ENCODE peak calls at places on chromosomes 3 and 15, in four cellular contexts. V, S, P and A are unnamed samples.

GRCh38 chr15:86044981-86045380 is 34.7 kb upstream of the AGBL1 start:
- DNase-seq in S (no peak), P (no peak), V (no peak), A (no peak)

GRCh38 chr3:134294302-134294925 is 43.8 kb upstream of the RYK start:
- DNase-seq in P (peak; percentile 50), S (no peak), V (no peak), A (no peak)

GRCh38 chr3:49790626-49791411 is 4.5 kb upstream of the IP6K1 start:
- DNase-seq in V (no peak), S (no peak), P (peak; percentile 23), A (no peak)

GRCh38 chr3:115239717-115240116 is 92.6 kb upstream of the ZBTB20 start:
- DNase-seq in S (no peak), P (peak; percentile 99), V (peak; percentile 74), A (peak; percentile 59)

GRCh38 chr15:61367953-61368352 is 138.9 kb upstream of the RORA start:
- DNase-seq in V (no peak), S (no peak), P (no peak), A (no peak)

GRCh38 chr3:8767667-8768363 is 1.6 kb downstream of the OXTR start:
- DNase-seq in P (peak; percentile 51), S (no peak), V (no peak), A (no peak)

GRCh38 chr3:140270329-140270728 is 335.3 kb downstream of the CLSTN2 start:
- DNase-seq in V (no peak), S (no peak), P (peak; percentile 17), A (no peak)

GRCh38 chr3:156449712-156450574 is 105.0 kb downstream of the SSR3 start:
- DNase-seq in V (no peak), S (no peak), P (no peak), A (no peak)

GRCh38 chr15:50252556-50252955 is 13.0 kb downstream of the HDC start:
- DNase-seq in S (no peak), V (no peak), P (no peak), A (no peak)

GRCh38 chr15:25057574-25057973 is 102.8 kb downstream of the SNRPN start:
- DNase-seq in V (peak; percentile 51), S (peak; percentile 5), P (no peak), A (no peak)

GRCh38 chr3:31522152-31522551 is 10.6 kb upstream of the STT3B start:
- DNase-seq in P (no peak), S (no peak), V (no peak), A (no peak)

GRCh38 chr3:78847203-78847602 is 920.6 kb downstream of the ROBO1 start:
- DNase-seq in P (no peak), V (no peak), S (no peak), A (no peak)

GRCh38 chr15:62108411-62108810 is 41.6 kb downstream of the C2CD4A start:
- DNase-seq in S (no peak), P (no peak), V (no peak), A (no peak)

GRCh38 chr3:194446754-194447153 is 40.0 kb downstream of the ATP13A3 start:
- DNase-seq in S (no peak), V (no peak), P (no peak), A (no peak)
- H3K36me3 ChIP-seq in S (peaks cover 89% of the 10 kb centered on the region), V (peaks cover 8% of the 10 kb centered on the region), P (peaks cover 11% of the 10 kb centered on the region), A (peaks cover 28% of the 10 kb centered on the region)

GRCh38 chr3:46061108-46061507 is 33.8 kb upstream of the XCR1 start:
- DNase-seq in S (no peak), V (peak; percentile 59), P (no peak), A (no peak)

GRCh38 chr3:46058981-46059380 is 31.7 kb upstream of the XCR1 start:
- DNase-seq in S (no peak), V (no peak), P (no peak), A (no peak)

GRCh38 chr3:46056686-46057085 is 29.4 kb upstream of the XCR1 start:
- DNase-seq in S (no peak), P (no peak), V (no peak), A (no peak)

GRCh38 chr3:46059432-46059831 is 32.1 kb upstream of the XCR1 start:
- DNase-seq in P (no peak), S (no peak), V (no peak), A (no peak)

GRCh38 chr3:46057716-46058115 is 30.4 kb upstream of the XCR1 start:
- DNase-seq in V (no peak), P (no peak), S (no peak), A (no peak)
- H3K4me1 ChIP-seq in V (no peaks in the 10 kb centered on the region), P (no peaks in the 10 kb centered on the region), S (peaks cover 3% of the 10 kb centered on the region), A (no peaks in the 10 kb centered on the region)

DNA sequence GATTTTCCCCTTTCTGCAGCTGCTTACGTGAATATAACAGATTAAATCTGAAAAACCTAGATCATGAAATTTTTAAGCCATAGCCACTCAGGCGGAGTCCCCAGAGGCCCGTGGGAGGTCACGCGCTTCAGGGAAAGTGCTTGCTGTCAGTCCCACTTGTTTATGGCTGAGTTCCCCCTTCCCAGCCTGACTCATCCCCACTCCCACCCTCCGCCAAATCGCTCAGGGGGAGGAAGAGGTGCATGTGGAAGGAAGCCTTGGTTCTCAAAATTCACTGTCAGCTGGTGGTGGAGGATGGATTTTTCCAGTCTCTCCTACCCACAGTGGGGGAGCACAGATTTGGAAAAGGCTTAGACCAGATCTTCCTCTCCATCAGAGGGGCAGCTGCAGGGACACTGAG is 67.4 kb downstream of the CORO2B start:
- DNase-seq in S (no peak), V (no peak), P (no peak), A (no peak)
- H3K36me3 ChIP-seq in S (no peaks in the 10 kb centered on the region), V (no peaks in the 10 kb centered on the region), P (peaks cover 1% of the 10 kb centered on the region), A (no peaks in the 10 kb centered on the region)

GRCh38 chr3:143502101-143502500 is 346.2 kb downstream of the SLC9A9 start:
- DNase-seq in V (no peak), S (no peak), P (no peak), A (no peak)

GRCh38 chr3:143495527-143495926 is 352.7 kb downstream of the SLC9A9 start:
- DNase-seq in S (no peak), V (no peak), P (no peak), A (no peak)

DNA sequence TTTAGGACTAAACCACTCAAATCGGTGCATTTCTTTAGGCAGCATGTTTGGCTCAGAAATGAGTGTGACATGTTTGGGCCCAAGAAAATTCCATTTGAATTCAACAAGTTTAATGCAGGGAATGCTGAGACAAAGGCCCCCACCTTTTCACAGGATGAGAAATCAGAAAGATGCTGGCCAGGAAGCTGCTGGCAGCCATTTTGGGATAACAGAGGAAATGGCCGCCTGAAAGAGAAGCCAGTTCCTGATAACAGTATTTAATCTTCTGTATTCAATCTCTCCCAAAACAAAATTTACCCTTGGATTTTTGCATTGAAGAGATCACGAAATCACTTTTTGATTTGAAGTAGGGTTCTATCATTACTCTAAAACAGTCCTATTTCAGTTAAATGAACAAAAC is 350.9 kb downstream of the SLC9A9 start:
- DNase-seq in S (no peak), V (no peak), P (no peak), A (no peak)
- H3K4me1 ChIP-seq in S (no peaks in the 10 kb centered on the region), V (no peaks in the 10 kb centered on the region), P (no peaks in the 10 kb centered on the region), A (no peaks in the 10 kb centered on the region)

GRCh38 chr15:98914626-98915025 is 93.0 kb downstream of the PGPEP1L start:
- DNase-seq in S (no peak), P (peak; percentile 98), V (no peak), A (no peak)

GRCh38 chr15:98916826-98917225 is 90.8 kb downstream of the PGPEP1L start:
- DNase-seq in S (no peak), P (no peak), V (no peak), A (no peak)

GRCh38 chr15:98923159-98923558 is 84.4 kb downstream of the PGPEP1L start:
- DNase-seq in V (no peak), S (no peak), P (no peak), A (no peak)

GRCh38 chr15:98920091-98920880 is 87.3 kb downstream of the PGPEP1L start:
- DNase-seq in V (no peak), S (no peak), P (no peak), A (no peak)

GRCh38 chr15:98917417-98917816 is 90.2 kb downstream of the PGPEP1L start:
- DNase-seq in V (no peak), S (no peak), P (no peak), A (no peak)
- H3K36me3 ChIP-seq in V (peaks cover under 1% of the 10 kb centered on the region), S (peaks cover 65% of the 10 kb centered on the region), P (peaks cover 15% of the 10 kb centered on the region), A (peaks cover 39% of the 10 kb centered on the region)

GRCh38 chr15:77504871-77505270 is 84.2 kb downstream of the HMG20A start:
- DNase-seq in P (no peak), S (no peak), V (no peak), A (no peak)
- H3K4me1 ChIP-seq in P (peaks cover 21% of the 10 kb centered on the region), S (peaks cover 53% of the 10 kb centered on the region), V (no peaks in the 10 kb centered on the region), A (no peaks in the 10 kb centered on the region)

DNA sequence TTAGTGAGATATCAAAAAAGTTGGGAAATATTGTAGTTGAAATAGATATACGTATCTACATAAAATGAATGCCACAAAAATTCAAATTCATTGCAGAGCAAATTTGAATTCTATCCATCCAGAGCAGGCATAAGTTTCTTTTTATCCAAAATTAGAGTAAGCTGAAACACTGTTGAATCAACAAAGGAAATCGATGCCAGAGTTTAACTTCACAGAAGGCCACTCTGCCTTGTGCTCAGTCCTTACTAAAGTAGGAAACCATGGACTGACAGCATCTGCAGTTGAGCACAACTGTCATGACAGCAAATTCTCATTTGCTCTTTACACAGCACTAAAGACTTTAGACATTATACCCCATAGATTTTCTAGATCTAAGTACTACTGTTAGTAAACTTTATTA is 15.3 kb downstream of the ATOSA start:
- DNase-seq in V (no peak), S (no peak), P (no peak), A (no peak)
- H3K36me3 ChIP-seq in V (peaks cover 2% of the 10 kb centered on the region), S (peaks cover 93% of the 10 kb centered on the region), P (peaks cover 1% of the 10 kb centered on the region), A (peaks cover 14% of the 10 kb centered on the region)

GRCh38 chr3:57555316-57555715 is 758 bp upstream of the PDE12 start:
- DNase-seq in V (no peak), S (no peak), P (no peak), A (no peak)

GRCh38 chr3:57557088-57557537 is 1.0 kb downstream of the PDE12 start:
- DNase-seq in S (peak; percentile 48), P (peak; percentile 49), V (no peak), A (no peak)

GRCh38 chr3:57559526-57559925 is 3.5 kb downstream of the PDE12 start:
- DNase-seq in V (no peak), P (peak; percentile 56), S (no peak), A (no peak)

GRCh38 chr3:57555738-57556458 is at the start of gene PDE12:
- DNase-seq in V (peak; percentile 94), S (peak; percentile 93), P (peak; percentile 93), A (peak; percentile 95)

GRCh38 chr3:57556459-57557087 is 499 bp downstream of the PDE12 start:
- DNase-seq in V (peak; percentile 76), P (peak; percentile 48), S (peak; percentile 57), A (peak; percentile 76)
- H3K4me1 ChIP-seq in V (no peaks in the 10 kb centered on the region), P (peaks cover 2% of the 10 kb centered on the region), S (peaks cover 36% of the 10 kb centered on the region), A (peaks cover 9% of the 10 kb centered on the region)